ENCODE peak calls at places on chromosomes 6 and 20, in ten cellular contexts. One of them, this sample, is unnamed.

GRCh38 chr6:155524249-155524651 is 68.6 kb upstream of the NOX3 start:
- DNase-seq in NCI-H748 treated with DMSO at 0.1 percent for 48 hours: no peak
- DNase-seq in T-cell: no peak
- DNase-seq in SW480: no peak
- DNase-seq in stimulated activated CD8-positive, alpha-beta memory T cell treated with anti-CD3 and anti-CD28 coated beads, Interleukin-4, amount 100 ng/mL, for 1 hour: no peak
- DNase-seq in activated T-helper 1 cell treated with Interleukin-2 at 50 U/mL for 16 hours: no peak
- DNase-seq in epithelial cell of esophagus: peak
- DNase-seq in HFFc6: peak
- DNase-seq in cardiac fibroblast: peak
- DNase-seq in AG09319: peak
- DNase-seq in this sample: peak

GRCh38 chr6:19822134-19822533 is 15.0 kb upstream of the ID4 start:
- DNase-seq in NCI-H748 treated with DMSO at 0.1 percent for 48 hours: no peak
- DNase-seq in T-cell: no peak
- DNase-seq in SW480: no peak
- DNase-seq in stimulated activated CD8-positive, alpha-beta memory T cell treated with anti-CD3 and anti-CD28 coated beads, Interleukin-4, amount 100 ng/mL, for 1 hour: no peak
- DNase-seq in activated T-helper 1 cell treated with Interleukin-2 at 50 U/mL for 16 hours: no peak
- DNase-seq in epithelial cell of esophagus: no peak
- DNase-seq in HFFc6: no peak
- DNase-seq in cardiac fibroblast: no peak
- DNase-seq in AG09319: no peak
- DNase-seq in this sample: no peak

GRCh38 chr20:18031050-18031449 is 26.7 kb downstream of the OVOL2 start:
- DNase-seq in NCI-H748 treated with DMSO at 0.1 percent for 48 hours: no peak
- DNase-seq in T-cell: no peak
- DNase-seq in SW480: no peak
- DNase-seq in stimulated activated CD8-positive, alpha-beta memory T cell treated with anti-CD3 and anti-CD28 coated beads, Interleukin-4, amount 100 ng/mL, for 1 hour: no peak
- DNase-seq in activated T-helper 1 cell treated with Interleukin-2 at 50 U/mL for 16 hours: no peak
- DNase-seq in epithelial cell of esophagus: no peak
- DNase-seq in HFFc6: no peak
- DNase-seq in cardiac fibroblast: no peak
- DNase-seq in AG09319: no peak
- DNase-seq in this sample: no peak

GRCh38 chr20:56807118-56807517 is 178.0 kb downstream of the TFAP2C start:
- DNase-seq in NCI-H748 treated with DMSO at 0.1 percent for 48 hours: no peak
- DNase-seq in T-cell: no peak
- DNase-seq in SW480: no peak
- DNase-seq in stimulated activated CD8-positive, alpha-beta memory T cell treated with anti-CD3 and anti-CD28 coated beads, Interleukin-4, amount 100 ng/mL, for 1 hour: no peak
- DNase-seq in activated T-helper 1 cell treated with Interleukin-2 at 50 U/mL for 16 hours: no peak
- DNase-seq in epithelial cell of esophagus: no peak
- DNase-seq in HFFc6: no peak
- DNase-seq in cardiac fibroblast: no peak
- DNase-seq in AG09319: no peak
- DNase-seq in this sample: no peak

GRCh38 chr20:872855-873520 is 39.5 kb downstream of the FAM110A start:
- DNase-seq in NCI-H748 treated with DMSO at 0.1 percent for 48 hours: no peak
- DNase-seq in T-cell: no peak
- DNase-seq in SW480: no peak
- DNase-seq in stimulated activated CD8-positive, alpha-beta memory T cell treated with anti-CD3 and anti-CD28 coated beads, Interleukin-4, amount 100 ng/mL, for 1 hour: no peak
- DNase-seq in activated T-helper 1 cell treated with Interleukin-2 at 50 U/mL for 16 hours: no peak
- DNase-seq in epithelial cell of esophagus: no peak
- DNase-seq in HFFc6: no peak
- DNase-seq in cardiac fibroblast: no peak
- DNase-seq in AG09319: no peak
- DNase-seq in this sample: no peak

GRCh38 chr6:150636808-150637207 is 37.1 kb downstream of the PLEKHG1 start:
- DNase-seq in NCI-H748 treated with DMSO at 0.1 percent for 48 hours: no peak
- DNase-seq in T-cell: no peak
- DNase-seq in SW480: no peak
- DNase-seq in stimulated activated CD8-positive, alpha-beta memory T cell treated with anti-CD3 and anti-CD28 coated beads, Interleukin-4, amount 100 ng/mL, for 1 hour: no peak
- DNase-seq in activated T-helper 1 cell treated with Interleukin-2 at 50 U/mL for 16 hours: no peak
- DNase-seq in epithelial cell of esophagus: no peak
- DNase-seq in HFFc6: no peak
- DNase-seq in cardiac fibroblast: no peak
- DNase-seq in AG09319: no peak
- DNase-seq in this sample: no peak

GRCh38 chr6:9020001-9020400 is 584.7 kb upstream of the SLC35B3 start:
- DNase-seq in NCI-H748 treated with DMSO at 0.1 percent for 48 hours: no peak
- DNase-seq in T-cell: no peak
- DNase-seq in SW480: no peak
- DNase-seq in stimulated activated CD8-positive, alpha-beta memory T cell treated with anti-CD3 and anti-CD28 coated beads, Interleukin-4, amount 100 ng/mL, for 1 hour: no peak
- DNase-seq in activated T-helper 1 cell treated with Interleukin-2 at 50 U/mL for 16 hours: no peak
- DNase-seq in epithelial cell of esophagus: no peak
- DNase-seq in HFFc6: no peak
- DNase-seq in cardiac fibroblast: no peak
- DNase-seq in AG09319: no peak
- DNase-seq in this sample: no peak

GRCh38 chr6:144158133-144158532 is 7.8 kb downstream of the STX11 start:
- DNase-seq in NCI-H748 treated with DMSO at 0.1 percent for 48 hours: no peak
- DNase-seq in T-cell: no peak
- DNase-seq in SW480: peak
- DNase-seq in stimulated activated CD8-positive, alpha-beta memory T cell treated with anti-CD3 and anti-CD28 coated beads, Interleukin-4, amount 100 ng/mL, for 1 hour: no peak
- DNase-seq in activated T-helper 1 cell treated with Interleukin-2 at 50 U/mL for 16 hours: no peak
- DNase-seq in epithelial cell of esophagus: no peak
- DNase-seq in HFFc6: peak
- DNase-seq in cardiac fibroblast: peak
- DNase-seq in AG09319: peak
- DNase-seq in this sample: peak

GRCh38 chr6:168152306-168152963 is 73.4 kb upstream of the FRMD1 start:
- DNase-seq in NCI-H748 treated with DMSO at 0.1 percent for 48 hours: no peak
- DNase-seq in T-cell: no peak
- DNase-seq in SW480: no peak
- DNase-seq in stimulated activated CD8-positive, alpha-beta memory T cell treated with anti-CD3 and anti-CD28 coated beads, Interleukin-4, amount 100 ng/mL, for 1 hour: no peak
- DNase-seq in activated T-helper 1 cell treated with Interleukin-2 at 50 U/mL for 16 hours: no peak
- DNase-seq in epithelial cell of esophagus: no peak
- DNase-seq in HFFc6: no peak
- DNase-seq in cardiac fibroblast: no peak
- DNase-seq in AG09319: no peak
- DNase-seq in this sample: peak

GRCh38 chr20:56752274-56752673 is 123.2 kb downstream of the TFAP2C start:
- DNase-seq in NCI-H748 treated with DMSO at 0.1 percent for 48 hours: no peak
- DNase-seq in T-cell: no peak
- DNase-seq in SW480: peak
- DNase-seq in stimulated activated CD8-positive, alpha-beta memory T cell treated with anti-CD3 and anti-CD28 coated beads, Interleukin-4, amount 100 ng/mL, for 1 hour: no peak
- DNase-seq in activated T-helper 1 cell treated with Interleukin-2 at 50 U/mL for 16 hours: no peak
- DNase-seq in epithelial cell of esophagus: peak
- DNase-seq in HFFc6: no peak
- DNase-seq in cardiac fibroblast: no peak
- DNase-seq in AG09319: peak
- DNase-seq in this sample: no peak

GRCh38 chr6:5904527-5904926 is 102.2 kb downstream of the NRN1 start:
- DNase-seq in NCI-H748 treated with DMSO at 0.1 percent for 48 hours: no peak
- DNase-seq in T-cell: no peak
- DNase-seq in SW480: no peak
- DNase-seq in stimulated activated CD8-positive, alpha-beta memory T cell treated with anti-CD3 and anti-CD28 coated beads, Interleukin-4, amount 100 ng/mL, for 1 hour: no peak
- DNase-seq in activated T-helper 1 cell treated with Interleukin-2 at 50 U/mL for 16 hours: no peak
- DNase-seq in epithelial cell of esophagus: no peak
- DNase-seq in HFFc6: no peak
- DNase-seq in cardiac fibroblast: no peak
- DNase-seq in AG09319: no peak
- DNase-seq in this sample: no peak

GRCh38 chr6:161284653-161285052 is 10.8 kb upstream of the AGPAT4 start:
- DNase-seq in NCI-H748 treated with DMSO at 0.1 percent for 48 hours: no peak
- DNase-seq in T-cell: no peak
- DNase-seq in SW480: no peak
- DNase-seq in stimulated activated CD8-positive, alpha-beta memory T cell treated with anti-CD3 and anti-CD28 coated beads, Interleukin-4, amount 100 ng/mL, for 1 hour: no peak
- DNase-seq in activated T-helper 1 cell treated with Interleukin-2 at 50 U/mL for 16 hours: no peak
- DNase-seq in epithelial cell of esophagus: no peak
- DNase-seq in HFFc6: no peak
- DNase-seq in cardiac fibroblast: no peak
- DNase-seq in AG09319: no peak
- DNase-seq in this sample: no peak

GRCh38 chr20:237479-237878 is 10.4 kb downstream of the DEFB129 start:
- DNase-seq in NCI-H748 treated with DMSO at 0.1 percent for 48 hours: no peak
- DNase-seq in T-cell: no peak
- DNase-seq in SW480: no peak
- DNase-seq in stimulated activated CD8-positive, alpha-beta memory T cell treated with anti-CD3 and anti-CD28 coated beads, Interleukin-4, amount 100 ng/mL, for 1 hour: no peak
- DNase-seq in activated T-helper 1 cell treated with Interleukin-2 at 50 U/mL for 16 hours: no peak
- DNase-seq in epithelial cell of esophagus: no peak
- DNase-seq in HFFc6: no peak
- DNase-seq in cardiac fibroblast: no peak
- DNase-seq in AG09319: no peak
- DNase-seq in this sample: no peak

GRCh38 chr20:34472246-34472925 is 43.8 kb upstream of the DYNLRB1 start:
- DNase-seq in NCI-H748 treated with DMSO at 0.1 percent for 48 hours: no peak
- DNase-seq in T-cell: no peak
- DNase-seq in SW480: peak
- DNase-seq in stimulated activated CD8-positive, alpha-beta memory T cell treated with anti-CD3 and anti-CD28 coated beads, Interleukin-4, amount 100 ng/mL, for 1 hour: no peak
- DNase-seq in activated T-helper 1 cell treated with Interleukin-2 at 50 U/mL for 16 hours: no peak
- DNase-seq in epithelial cell of esophagus: peak
- DNase-seq in HFFc6: peak
- DNase-seq in cardiac fibroblast: peak
- DNase-seq in AG09319: peak
- DNase-seq in this sample: peak